ENCODE peak calls at places on chromosomes 13 and 19, in four cellular contexts. H, V, E and I are unnamed samples.
A peak's percentile ranks its signal among the peaks of the same experiment; 100 is the strongest.

GRCh38 chr19:49340865-49341718 is 5.9 kb downstream of the CD37 start:
- DNase-seq in E (no peak), H (peak; percentile 78), V (no peak), I (no peak)

GRCh38 chr19:7925171-7925837 is 631 bp downstream of the CTXN1 start:
- DNase-seq in E (peak; percentile 91), V (peak; percentile 79), H (peak; percentile 92), I (peak; percentile 93)

GRCh38 chr13:44969858-44970484 is 19.3 kb downstream of the NUFIP1 start:
- DNase-seq in H (no peak), V (no peak), E (no peak), I (no peak)

GRCh38 chr19:55251296-55252081 is 7.3 kb downstream of the PPP6R1 start:
- DNase-seq in V (no peak), E (no peak), H (peak; percentile 77), I (peak; percentile 82)

GRCh38 chr13:60162096-60162495 is 1.6 kb downstream of the DIAPH3 start:
- DNase-seq in H (no peak), V (no peak), E (no peak), I (no peak)

GRCh38 chr13:108003626-108004025 is 211.7 kb downstream of the LIG4 start:
- DNase-seq in H (no peak), V (no peak), E (no peak), I (no peak)

GRCh38 chr13:39452412-39452811 is 150.6 kb downstream of the LHFPL6 start:
- DNase-seq in H (no peak), E (no peak), V (no peak), I (no peak)

GRCh38 chr19:55113570-55114039 is 3.8 kb downstream of the PPP1R12C start:
- DNase-seq in V (peak; percentile 92), E (no peak), H (no peak), I (peak; percentile 88)

GRCh38 chr13:90445179-90445578 is 902.3 kb upstream of the MIR17HG start:
- DNase-seq in E (no peak), H (no peak), V (no peak), I (peak; percentile 35)

GRCh38 chr13:33188093-33188882 is 97.3 kb downstream of the STARD13 start:
- DNase-seq in V (no peak), H (no peak), E (no peak), I (no peak)

GRCh38 chr19:53525922-53526321 is 12.0 kb upstream of the ZNF331 start:
- DNase-seq in V (no peak), H (no peak), E (no peak), I (no peak)

GRCh38 chr19:56217039-56217949 is 15.2 kb downstream of the ZSCAN5C start:
- DNase-seq in E (no peak), V (no peak), H (no peak), I (no peak)

GRCh38 chr19:29497241-29497640 is 28.6 kb upstream of the VSTM2B start:
- DNase-seq in H (no peak), V (no peak), E (no peak), I (no peak)

GRCh38 chr13:40799508-40799907 is 10.1 kb downstream of the SLC25A15 start:
- DNase-seq in V (no peak), H (no peak), E (no peak), I (no peak)

GRCh38 chr19:40235238-40236025 is 8.9 kb upstream of the CCNP start:
- DNase-seq in V (no peak), H (no peak), E (no peak), I (no peak)

GRCh38 chr13:93230466-93230865 is 3.9 kb downstream of the GPC6 start:
- DNase-seq in H (no peak), E (no peak), V (no peak), I (no peak)

GRCh38 chr13:93226065-93226622 is 463 bp upstream of the GPC6 start:
- DNase-seq in H (no peak), E (no peak), V (no peak), I (no peak)

GRCh38 chr13:93227280-93227905 is 786 bp downstream of the GPC6 start:
- DNase-seq in V (peak; percentile 47), E (peak; percentile 9), H (no peak), I (peak; percentile 26)

GRCh38 chr13:93226623-93227279 is at the start of gene GPC6:
- DNase-seq in H (no peak), E (no peak), V (peak; percentile 58), I (peak; percentile 62)

DNA sequence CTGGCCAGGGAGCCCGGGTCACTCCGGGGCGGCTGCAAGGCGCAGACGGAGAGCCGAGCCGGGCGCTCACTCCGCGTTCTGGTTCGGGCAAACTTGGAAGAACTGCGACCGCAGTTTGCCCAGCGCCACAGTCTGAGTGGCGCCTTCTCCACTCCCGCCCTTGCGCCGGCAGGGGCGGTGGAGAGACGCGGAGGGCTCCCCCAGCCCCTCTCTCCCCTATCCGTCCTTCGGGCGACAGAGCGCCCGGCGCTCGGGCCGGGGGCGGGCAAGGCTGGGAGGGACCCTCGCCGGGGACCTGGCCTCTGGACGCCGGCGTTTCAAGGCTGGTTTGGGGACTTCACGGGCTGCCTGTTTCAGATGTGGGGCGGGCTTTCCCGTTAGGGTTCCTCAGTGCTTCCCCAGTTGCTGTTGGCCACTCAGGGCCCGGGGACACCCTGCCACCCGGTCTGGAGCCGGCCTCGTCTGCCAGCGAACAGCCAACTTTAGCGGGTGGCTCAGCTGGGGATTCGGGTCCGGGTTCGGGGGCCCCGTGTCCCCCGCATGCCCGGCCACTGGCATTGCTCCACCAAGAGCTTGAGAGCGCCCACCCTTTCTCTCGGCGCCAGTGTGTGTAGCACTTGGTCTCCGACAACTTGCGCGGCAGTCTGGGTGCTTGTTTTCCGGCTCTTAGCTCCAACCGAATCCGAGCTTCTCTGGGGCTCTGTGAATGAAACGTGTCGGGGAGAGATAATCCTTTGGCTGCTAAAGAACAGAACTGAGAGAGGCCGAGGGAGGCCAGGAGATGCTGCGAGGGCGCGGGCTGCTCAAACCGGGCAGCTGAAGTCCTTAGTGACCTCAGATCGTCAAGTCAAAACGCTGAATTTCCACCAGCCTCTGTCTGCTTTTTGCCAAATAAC is 1.5 kb downstream of the GPC6 start:
- DNase-seq in H (no peak), E (peak; percentile 13), V (peak; percentile 73), I (peak; percentile 35)
- TF ChIP-seq POLR2A in H (no peak), E (no peak), V (no peak), I (no peak)

DNA sequence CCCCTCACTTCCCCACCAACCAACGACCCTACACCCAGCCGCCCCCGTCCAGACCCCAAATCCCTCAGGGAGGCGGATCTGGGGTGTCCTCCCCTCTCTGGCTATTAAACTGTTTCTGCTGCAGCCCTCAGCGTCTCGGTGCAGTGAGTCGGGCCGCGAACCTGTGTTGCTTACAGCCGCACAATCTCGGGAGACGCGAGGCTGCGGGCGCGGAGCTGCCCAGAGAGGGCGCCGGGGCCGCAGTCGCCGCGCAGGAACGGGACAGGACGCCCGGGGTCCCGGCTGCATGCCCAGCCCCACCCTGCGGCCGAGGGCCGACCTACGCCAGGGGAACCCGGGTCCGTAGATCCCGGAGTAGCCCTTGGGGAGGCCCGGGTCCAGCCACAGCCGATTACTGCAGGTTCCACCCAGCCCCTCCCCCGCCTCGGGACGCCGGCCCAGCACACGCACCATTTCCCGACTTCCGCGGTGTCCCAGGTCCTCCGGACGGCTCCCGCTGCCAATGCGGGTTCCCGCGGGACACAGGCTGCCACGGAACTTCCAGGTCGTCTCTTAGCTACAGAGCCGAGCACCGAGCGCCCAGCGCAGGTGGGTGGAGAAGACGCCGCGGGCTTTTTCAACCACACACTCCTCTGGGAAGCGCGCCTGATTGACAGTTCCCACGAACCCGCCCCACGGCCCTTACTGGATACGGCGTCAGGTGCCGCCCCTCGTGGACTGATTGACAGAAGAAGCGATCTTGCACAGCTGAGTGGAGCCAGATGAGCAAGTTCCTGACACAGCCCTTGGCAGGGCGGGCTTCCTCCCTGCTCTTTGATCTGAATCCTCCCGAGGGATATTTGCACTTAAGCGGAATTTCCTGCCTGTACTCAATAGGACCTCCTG is at the start of gene ZNF799:
- DNase-seq in E (peak; percentile 59), H (peak; percentile 98), V (peak; percentile 95), I (peak; percentile 81)
- TF ChIP-seq POLR2A in E (no peak), H (no peak), V (peak; percentile 52), I (peak; percentile 39)

GRCh38 chr19:18924684-18925213 is 5.2 kb downstream of the DDX49 start:
- DNase-seq in H (no peak), E (no peak), V (no peak), I (no peak)
- TF ChIP-seq POLR2A in H (no peak), E (no peak), V (no peak), I (no peak)

GRCh38 chr19:982567-983170 is 1.5 kb upstream of the WDR18 start:
- DNase-seq in E (peak; percentile 97), H (peak; percentile 95), V (peak; percentile 77), I (peak; percentile 93)

GRCh38 chr19:976476-976875 is 7.7 kb upstream of the WDR18 start:
- DNase-seq in H (no peak), E (no peak), V (no peak), I (no peak)

GRCh38 chr19:977058-977464 is 7.1 kb upstream of the WDR18 start:
- DNase-seq in H (no peak), V (no peak), E (no peak), I (no peak)

GRCh38 chr19:979318-979741 is 4.8 kb upstream of the WDR18 start:
- DNase-seq in E (no peak), V (no peak), H (no peak), I (no peak)

GRCh38 chr19:980133-980998 is 3.8 kb upstream of the WDR18 start:
- DNase-seq in V (no peak), E (no peak), H (no peak), I (no peak)
- TF ChIP-seq POLR2A in V (no peak), E (no peak), H (no peak), I (no peak)

GRCh38 chr19:41327499-41328156 is 17.7 kb downstream of the CCDC97 start:
- DNase-seq in H (peak; percentile 98), E (peak; percentile 84), V (peak; percentile 43), I (peak; percentile 96)
- TF ChIP-seq POLR2A in H (no peak), E (peak; percentile 50), V (no peak), I (no peak)

GRCh38 chr13:74087304-74087703 is 46.9 kb downstream of the KLF12 start:
- DNase-seq in H (no peak), V (no peak), E (no peak), I (no peak)

GRCh38 chr13:74093691-74094090 is 40.5 kb downstream of the KLF12 start:
- DNase-seq in V (no peak), H (no peak), E (no peak), I (no peak)

GRCh38 chr13:74090397-74090796 is 43.8 kb downstream of the KLF12 start:
- DNase-seq in E (no peak), H (no peak), V (no peak), I (no peak)

GRCh38 chr13:74092711-74093110 is 41.5 kb downstream of the KLF12 start:
- DNase-seq in H (no peak), E (no peak), V (no peak), I (no peak)

GRCh38 chr13:74090869-74091605 is 43.2 kb downstream of the KLF12 start:
- DNase-seq in E (no peak), H (no peak), V (no peak), I (no peak)
- TF ChIP-seq POLR2A in E (no peak), H (no peak), V (no peak), I (no peak)

GRCh38 chr19:38718747-38719543 is 25.3 kb downstream of the CAPN12 start:
- DNase-seq in V (no peak), E (no peak), H (no peak), I (no peak)
- TF ChIP-seq POLR2A in V (no peak), E (no peak), H (no peak), I (no peak)

DNA sequence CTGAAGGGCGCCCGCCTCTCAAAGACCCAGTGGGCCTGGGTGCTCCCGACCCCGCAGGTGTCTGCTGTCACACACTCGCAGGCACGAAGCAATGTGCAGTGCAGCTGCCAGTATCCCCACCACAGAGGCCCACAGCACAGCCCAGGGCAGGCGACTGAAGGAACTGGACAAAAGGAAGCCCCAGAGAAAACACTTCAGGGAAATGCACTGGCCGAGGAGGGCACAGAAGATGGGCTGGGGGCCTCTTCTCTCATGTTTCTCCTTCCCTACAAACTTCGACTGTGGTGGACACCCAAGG is 10.0 kb downstream of the AKAP8 start:
- DNase-seq in V (no peak), H (peak; percentile 62), E (no peak), I (no peak)
- TF ChIP-seq POLR2A in V (no peak), H (no peak), E (peak; percentile 5), I (no peak)